ENCODE peak calls at places on chromosomes 4 and X, in nine cellular contexts. R is Panc1, M is A549, E is HepG2, P is HCT116, Z is GM23338, G is K562, I is SK-N-SH, H is GM12878. D is an unnamed sample.
A peak's percentile ranks its signal among the peaks of the same experiment; 100 is the strongest.

GRCh38 chr4:108622022-108622421 is 1.6 kb downstream of the RPL34 start:
- DNase-seq in R (no peak), M (no peak), E (no peak), P (no peak), Z (no peak), G (no peak), I (no peak), H (no peak), D (no peak)

GRCh38 chr4:154467886-154468285 is 23.7 kb downstream of the DCHS2 start:
- DNase-seq in R (no peak), M (no peak), E (no peak), P (no peak), Z (no peak), G (no peak), I (no peak), H (no peak), D (no peak)

GRCh38 chrX:1516596-1517104 is 20.3 kb downstream of the P2RY8 start:
- DNase-seq in R (no peak), M (no peak), E (no peak), P (no peak), Z (no peak), G (no peak), I (no peak), H (no peak), D (peak; percentile 0)

GRCh38 chr4:186628058-186628711 is 72.8 kb upstream of the MTNR1A start:
- DNase-seq in R (no peak), M (no peak), E (no peak), P (no peak), Z (no peak), G (no peak), I (no peak), H (no peak), D (peak; percentile 78)

GRCh38 chr4:154506253-154506652 is 14.7 kb upstream of the DCHS2 start:
- DNase-seq in R (no peak), M (peak; percentile 21), E (peak; percentile 27), P (peak; percentile 13), Z (peak; percentile 73), G (peak; percentile 29), I (peak; percentile 12), H (no peak), D (peak; percentile 3)

GRCh38 chr4:165190591-165191212 is 16.7 kb upstream of the KLHL2 start:
- DNase-seq in R (no peak), M (no peak), E (no peak), P (no peak), Z (no peak), G (no peak), I (no peak), H (no peak), D (no peak)

GRCh38 chrX:152641256-152641875 is 3.7 kb downstream of the GABRQ start:
- DNase-seq in R (no peak), M (no peak), E (no peak), P (no peak), Z (peak; percentile 84), G (no peak), I (no peak), H (no peak), D (no peak)

GRCh38 chr4:37830640-37831039 is 4.2 kb downstream of the PGM2 start:
- DNase-seq in R (no peak), M (no peak), E (no peak), P (no peak), Z (no peak), G (no peak), I (no peak), H (no peak), D (no peak)

GRCh38 chr4:180589575-180589974 is 1653.6 kb upstream of the TENM3 start:
- DNase-seq in R (no peak), M (no peak), E (no peak), P (no peak), Z (no peak), G (no peak), I (no peak), H (no peak), D (no peak)

GRCh38 chrX:42739771-42740170 is 38.2 kb downstream of the PPP1R2C start:
- DNase-seq in R (no peak), M (no peak), E (no peak), P (no peak), Z (no peak), G (no peak), I (no peak), H (no peak), D (no peak)

GRCh38 chr4:2264481-2265041 is 2.7 kb upstream of the MXD4 start:
- DNase-seq in R (no peak), M (no peak), E (no peak), P (no peak), Z (no peak), G (no peak), I (no peak), H (no peak), D (no peak)

GRCh38 chr4:82696117-82696516 is 102.5 kb downstream of the SCD5 start:
- DNase-seq in R (no peak), M (no peak), E (no peak), P (no peak), Z (no peak), G (no peak), I (no peak), H (no peak), D (no peak)
- H3K27ac ChIP-seq in R (no peak overlapping the region), M (no peak overlapping the region), E (no peak overlapping the region), P (no peak overlapping the region), Z (no peak overlapping the region), G (no peak overlapping the region), I (no peak overlapping the region), H (no peak overlapping the region), D (no peak overlapping the region)

DNA sequence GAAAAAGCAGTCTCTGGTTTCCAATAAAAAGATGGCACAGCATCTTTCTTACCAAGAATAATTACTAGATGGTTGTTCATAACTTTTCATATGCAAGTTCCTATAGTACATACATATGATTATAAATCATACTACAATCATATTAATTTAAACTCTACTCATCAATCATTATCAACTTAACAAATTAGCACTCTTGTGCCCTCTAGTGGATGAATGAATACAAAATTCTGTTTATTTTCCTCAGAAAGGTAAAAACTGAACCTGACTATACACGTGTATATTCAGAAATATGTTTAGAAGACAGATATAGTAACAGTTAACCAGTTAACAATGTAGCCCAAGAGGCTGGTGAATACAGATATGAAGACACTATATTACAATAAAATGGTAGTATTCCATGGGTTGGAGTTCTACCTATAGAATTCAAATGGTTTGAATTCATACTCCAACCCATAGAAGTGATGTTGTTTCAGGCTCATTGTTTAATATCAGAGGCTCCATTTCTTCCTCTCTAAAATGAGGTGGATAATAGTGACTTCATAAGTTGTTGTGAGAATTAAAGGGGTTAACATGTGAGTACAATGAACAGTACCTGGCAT is 100.0 kb downstream of the ADAMTS3 start:
- DNase-seq in R (no peak), M (peak; percentile 21), E (peak; percentile 17), P (peak; percentile 4), Z (peak; percentile 67), G (no peak), I (no peak), H (no peak), D (no peak)
- H3K4me3 ChIP-seq in R (no peak overlapping the region), M (no peak overlapping the region), E (no peak overlapping the region), P (no peak overlapping the region), Z (no peak overlapping the region), G (no peak overlapping the region), I (no peak overlapping the region), H (no peak overlapping the region), D (no peak overlapping the region)

GRCh38 chr4:73309211-73309610 is 50.6 kb upstream of the ANKRD17 start:
- DNase-seq in R (no peak), M (no peak), E (no peak), P (no peak), Z (no peak), G (no peak), I (no peak), H (no peak), D (no peak)

GRCh38 chr4:73312967-73313366 is 54.4 kb upstream of the ANKRD17 start:
- DNase-seq in R (no peak), M (no peak), E (peak; percentile 24), P (no peak), Z (no peak), G (no peak), I (no peak), H (no peak), D (no peak)

GRCh38 chr4:73311428-73311827 is 52.8 kb upstream of the ANKRD17 start:
- DNase-seq in R (no peak), M (peak; percentile 34), E (peak; percentile 12), P (peak; percentile 8), Z (peak; percentile 53), G (no peak), I (no peak), H (no peak), D (no peak)

GRCh38 chr4:73303711-73304110 is 45.1 kb upstream of the ANKRD17 start:
- DNase-seq in R (no peak), M (no peak), E (no peak), P (no peak), Z (no peak), G (no peak), I (no peak), H (no peak), D (no peak)

GRCh38 chr4:73308286-73308685 is 49.7 kb upstream of the ANKRD17 start:
- DNase-seq in R (no peak), M (peak; percentile 20), E (peak; percentile 24), P (no peak), Z (peak; percentile 54), G (no peak), I (no peak), H (no peak), D (peak; percentile 12)
- TF ChIP-seq REST in R (no peak), M (no peak), E (no peak), P (no peak), Z (no peak), G (no peak), I (no peak), H (no peak), D (no peak)

GRCh38 chr4:125357675-125358074 is 42.9 kb downstream of the FAT4 start:
- DNase-seq in R (no peak), M (no peak), E (no peak), P (no peak), Z (peak; percentile 79), G (no peak), I (no peak), H (no peak), D (no peak)

GRCh38 chr4:125359960-125360628 is 45.3 kb downstream of the FAT4 start:
- DNase-seq in R (no peak), M (no peak), E (no peak), P (no peak), Z (no peak), G (no peak), I (no peak), H (no peak), D (no peak)

GRCh38 chr4:125360727-125361126 is 46.0 kb downstream of the FAT4 start:
- DNase-seq in R (no peak), M (no peak), E (no peak), P (no peak), Z (no peak), G (no peak), I (no peak), H (no peak), D (no peak)

GRCh38 chr4:125358453-125358852 is 43.7 kb downstream of the FAT4 start:
- DNase-seq in R (no peak), M (no peak), E (no peak), P (no peak), Z (peak; percentile 28), G (no peak), I (no peak), H (no peak), D (no peak)

GRCh38 chr4:125359363-125359762 is 44.6 kb downstream of the FAT4 start:
- DNase-seq in R (no peak), M (no peak), E (no peak), P (no peak), Z (no peak), G (no peak), I (no peak), H (no peak), D (no peak)
- H3K27ac ChIP-seq in R (no peak overlapping the region), M (no peak overlapping the region), E (no peak overlapping the region), P (no peak overlapping the region), Z (no peak overlapping the region), G (no peak overlapping the region), I (peak overlapping the region; percentile 38), H (no peak overlapping the region), D (no peak overlapping the region)

GRCh38 chrX:37846141-37846540 is 1.2 kb downstream of the DYNLT3 start:
- DNase-seq in R (no peak), M (no peak), E (no peak), P (no peak), Z (no peak), G (no peak), I (no peak), H (no peak), D (no peak)
- H3K4me3 ChIP-seq in R (peak overlapping the region; percentile 48), M (no peak overlapping the region), E (no peak overlapping the region), P (no peak overlapping the region), Z (no peak overlapping the region), G (no peak overlapping the region), I (peak overlapping the region; percentile 66), H (no peak overlapping the region), D (no peak overlapping the region)